ENCODE peak calls at places on chromosomes 13 and 19, in eight cellular contexts. One of them, this sample, is unnamed.

GRCh38 chr13:27559714-27560113 is 60.6 kb downstream of the LNX2 start:
- DNase-seq in tibial nerve: no peak
- DNase-seq in AG10803: no peak
- DNase-seq in IMR-90: no peak
- DNase-seq in hepatocyte: no peak
- DNase-seq in suprapubic skin: no peak
- DNase-seq in ovary: no peak
- DNase-seq in CD14-positive monocyte: no peak
- DNase-seq in this sample: no peak

GRCh38 chr13:20873348-20873747 is 29.2 kb downstream of the XPO4 start:
- DNase-seq in tibial nerve: no peak
- DNase-seq in ovary: no peak
- DNase-seq in AG10803: peak; percentile 40
- DNase-seq in IMR-90: peak; percentile 61
- DNase-seq in hepatocyte: no peak
- DNase-seq in CD14-positive monocyte: no peak
- DNase-seq in suprapubic skin: no peak
- DNase-seq in this sample: no peak

GRCh38 chr19:15671891-15672579 is 852 bp upstream of the CYP4F12 start:
- DNase-seq in hepatocyte: no peak
- DNase-seq in CD14-positive monocyte: no peak
- DNase-seq in IMR-90: no peak
- DNase-seq in tibial nerve: no peak
- DNase-seq in suprapubic skin: no peak
- DNase-seq in AG10803: no peak
- DNase-seq in ovary: no peak
- DNase-seq in this sample: no peak

GRCh38 chr13:106446011-106446410 is 89.5 kb downstream of the EFNB2 start:
- DNase-seq in hepatocyte: no peak
- DNase-seq in CD14-positive monocyte: no peak
- DNase-seq in suprapubic skin: no peak
- DNase-seq in ovary: no peak
- DNase-seq in AG10803: peak; percentile 58
- DNase-seq in tibial nerve: no peak
- DNase-seq in IMR-90: peak; percentile 65
- DNase-seq in this sample: no peak

GRCh38 chr13:39603424-39603947 is 493 bp upstream of the LHFPL6 start:
- DNase-seq in CD14-positive monocyte: no peak
- DNase-seq in hepatocyte: peak; percentile 35
- DNase-seq in tibial nerve: no peak
- DNase-seq in suprapubic skin: no peak
- DNase-seq in AG10803: peak; percentile 29
- DNase-seq in IMR-90: peak; percentile 24
- DNase-seq in ovary: peak; percentile 39
- DNase-seq in this sample: no peak

GRCh38 chr13:23928985-23929384 is 31.7 kb upstream of the C1QTNF9B start:
- DNase-seq in CD14-positive monocyte: no peak
- DNase-seq in hepatocyte: no peak
- DNase-seq in IMR-90: peak; percentile 90
- DNase-seq in ovary: no peak
- DNase-seq in AG10803: peak; percentile 69
- DNase-seq in tibial nerve: no peak
- DNase-seq in suprapubic skin: no peak
- DNase-seq in this sample: peak; percentile 27

GRCh38 chr13:37134411-37135041 is 29.1 kb upstream of the CSNK1A1L start:
- DNase-seq in CD14-positive monocyte: no peak
- DNase-seq in hepatocyte: peak; percentile 28
- DNase-seq in AG10803: peak; percentile 93
- DNase-seq in suprapubic skin: no peak
- DNase-seq in IMR-90: peak; percentile 90
- DNase-seq in ovary: no peak
- DNase-seq in tibial nerve: no peak
- DNase-seq in this sample: no peak

GRCh38 chr13:110137677-110138008 is 169.3 kb downstream of the COL4A1 start:
- DNase-seq in suprapubic skin: no peak
- DNase-seq in hepatocyte: peak; percentile 75
- DNase-seq in AG10803: peak; percentile 22
- DNase-seq in IMR-90: no peak
- DNase-seq in ovary: no peak
- DNase-seq in tibial nerve: no peak
- DNase-seq in CD14-positive monocyte: no peak
- DNase-seq in this sample: no peak

GRCh38 chr19:54551950-54552912 is 21.4 kb upstream of the LILRA2 start:
- DNase-seq in suprapubic skin: no peak
- DNase-seq in ovary: no peak
- DNase-seq in hepatocyte: no peak
- DNase-seq in CD14-positive monocyte: no peak
- DNase-seq in IMR-90: no peak
- DNase-seq in tibial nerve: no peak
- DNase-seq in AG10803: no peak
- DNase-seq in this sample: no peak

GRCh38 chr13:46516624-46517318 is 36.2 kb upstream of the LRCH1 start:
- DNase-seq in suprapubic skin: no peak
- DNase-seq in hepatocyte: peak; percentile 19
- DNase-seq in IMR-90: no peak
- DNase-seq in CD14-positive monocyte: no peak
- DNase-seq in AG10803: peak; percentile 17
- DNase-seq in ovary: no peak
- DNase-seq in tibial nerve: no peak
- DNase-seq in this sample: no peak

GRCh38 chr19:19460761-19461265 is 54.5 kb downstream of the TSSK6 start:
- DNase-seq in tibial nerve: peak; percentile 33
- DNase-seq in IMR-90: peak; percentile 30
- DNase-seq in AG10803: peak; percentile 49
- DNase-seq in suprapubic skin: peak; percentile 87
- DNase-seq in ovary: no peak
- DNase-seq in hepatocyte: no peak
- DNase-seq in CD14-positive monocyte: peak; percentile 81
- DNase-seq in this sample: no peak

GRCh38 chr13:80276371-80277289 is 64.3 kb downstream of the SPRY2 start:
- DNase-seq in suprapubic skin: no peak
- DNase-seq in AG10803: no peak
- DNase-seq in ovary: no peak
- DNase-seq in tibial nerve: no peak
- DNase-seq in hepatocyte: no peak
- DNase-seq in CD14-positive monocyte: peak; percentile 53
- DNase-seq in IMR-90: peak; percentile 23
- DNase-seq in this sample: no peak

GRCh38 chr13:108525867-108526266 is 103.5 kb upstream of the MYO16 start:
- DNase-seq in CD14-positive monocyte: no peak
- DNase-seq in ovary: no peak
- DNase-seq in suprapubic skin: no peak
- DNase-seq in tibial nerve: no peak
- DNase-seq in hepatocyte: no peak
- DNase-seq in AG10803: no peak
- DNase-seq in IMR-90: no peak
- DNase-seq in this sample: no peak

GRCh38 chr19:6503407-6504201 is 1.5 kb upstream of the TUBB4A start:
- DNase-seq in CD14-positive monocyte: no peak
- DNase-seq in AG10803: no peak
- DNase-seq in IMR-90: no peak
- DNase-seq in suprapubic skin: no peak
- DNase-seq in ovary: no peak
- DNase-seq in hepatocyte: no peak
- DNase-seq in tibial nerve: no peak
- DNase-seq in this sample: no peak

GRCh38 chr13:101624981-101625380 is 172.5 kb downstream of the ITGBL1 start:
- DNase-seq in CD14-positive monocyte: no peak
- DNase-seq in IMR-90: no peak
- DNase-seq in ovary: no peak
- DNase-seq in AG10803: no peak
- DNase-seq in hepatocyte: no peak
- DNase-seq in suprapubic skin: no peak
- DNase-seq in tibial nerve: no peak
- DNase-seq in this sample: no peak

GRCh38 chr13:46641274-46642081 is 88.5 kb downstream of the LRCH1 start:
- DNase-seq in CD14-positive monocyte: no peak
- DNase-seq in hepatocyte: no peak
- DNase-seq in tibial nerve: no peak
- DNase-seq in ovary: no peak
- DNase-seq in AG10803: no peak
- DNase-seq in IMR-90: no peak
- DNase-seq in suprapubic skin: no peak
- DNase-seq in this sample: no peak

GRCh38 chr19:46608178-46608577 is 7.0 kb downstream of the CALM3 start:
- DNase-seq in tibial nerve: peak; percentile 3
- DNase-seq in IMR-90: no peak
- DNase-seq in ovary: peak; percentile 22
- DNase-seq in suprapubic skin: no peak
- DNase-seq in hepatocyte: no peak
- DNase-seq in CD14-positive monocyte: no peak
- DNase-seq in AG10803: no peak
- DNase-seq in this sample: no peak

GRCh38 chr13:28601581-28601980 is 57.3 kb upstream of the POMP start:
- DNase-seq in CD14-positive monocyte: no peak
- DNase-seq in suprapubic skin: no peak
- DNase-seq in AG10803: no peak
- DNase-seq in IMR-90: no peak
- DNase-seq in tibial nerve: no peak
- DNase-seq in ovary: no peak
- DNase-seq in hepatocyte: no peak
- DNase-seq in this sample: no peak

GRCh38 chr19:48874309-48875135 is 2.3 kb downstream of the PPP1R15A start:
- DNase-seq in ovary: peak; percentile 50
- DNase-seq in tibial nerve: no peak
- DNase-seq in hepatocyte: no peak
- DNase-seq in suprapubic skin: no peak
- DNase-seq in CD14-positive monocyte: peak; percentile 84
- DNase-seq in IMR-90: peak; percentile 80
- DNase-seq in AG10803: peak; percentile 63
- DNase-seq in this sample: no peak

GRCh38 chr19:55156202-55157063 is 1.1 kb downstream of the TNNI3 start:
- DNase-seq in tibial nerve: no peak
- DNase-seq in CD14-positive monocyte: no peak
- DNase-seq in ovary: no peak
- DNase-seq in hepatocyte: peak; percentile 83
- DNase-seq in suprapubic skin: no peak
- DNase-seq in IMR-90: peak; percentile 44
- DNase-seq in AG10803: no peak
- DNase-seq in this sample: no peak

GRCh38 chr13:33518442-33518841 is 232.9 kb upstream of the STARD13 start:
- DNase-seq in IMR-90: no peak
- DNase-seq in AG10803: no peak
- DNase-seq in tibial nerve: no peak
- DNase-seq in hepatocyte: no peak
- DNase-seq in ovary: no peak
- DNase-seq in suprapubic skin: no peak
- DNase-seq in CD14-positive monocyte: no peak
- DNase-seq in this sample: no peak

DNA sequence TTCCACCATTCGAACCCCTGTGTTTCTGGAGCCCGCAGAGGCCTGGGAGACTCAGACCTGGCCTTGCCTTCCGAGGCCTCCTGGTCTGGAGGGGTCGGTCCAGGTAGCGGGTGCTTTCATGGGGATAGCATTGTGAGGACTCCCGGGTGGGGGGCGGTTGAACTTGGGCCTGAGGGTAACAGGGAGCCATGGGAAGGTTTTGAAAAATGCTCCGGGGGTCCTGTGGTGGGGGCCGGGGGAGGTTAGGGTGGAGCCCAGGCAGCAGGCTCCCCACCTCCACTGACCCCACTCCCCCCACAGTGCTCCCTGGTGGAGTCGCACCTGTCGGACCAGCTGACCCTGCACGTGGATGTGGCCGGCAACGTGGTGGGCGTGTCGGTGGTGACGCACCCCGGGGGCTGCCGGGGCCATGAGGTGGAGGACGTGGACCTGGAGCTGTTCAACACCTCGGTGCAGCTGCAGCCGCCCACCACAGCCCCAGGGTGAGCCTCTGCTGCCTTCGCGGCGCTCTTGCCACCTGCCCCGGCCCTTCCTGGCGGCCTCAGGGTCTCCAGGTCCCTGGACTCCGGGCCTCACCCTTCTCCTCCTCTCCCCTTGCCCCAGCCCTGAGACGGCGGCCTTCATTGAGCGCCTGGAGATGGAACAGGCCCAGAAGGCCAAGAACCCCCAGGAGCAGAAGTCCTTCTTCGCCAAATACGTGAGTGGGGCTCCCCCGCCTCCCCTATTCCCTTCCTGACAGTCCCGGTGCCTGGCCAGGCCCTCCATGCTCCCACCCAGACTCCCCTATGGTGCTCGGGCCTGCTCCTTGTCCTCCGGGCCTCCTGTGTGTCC is 3.8 kb upstream of the GARIN5A start:
- DNase-seq in AG10803: no peak
- DNase-seq in suprapubic skin: no peak
- DNase-seq in hepatocyte: no peak
- DNase-seq in ovary: no peak
- DNase-seq in CD14-positive monocyte: no peak
- DNase-seq in IMR-90: no peak
- DNase-seq in tibial nerve: no peak
- DNase-seq in this sample: no peak
- TF ChIP-seq CTCF in AG10803: no peak
- TF ChIP-seq CTCF in suprapubic skin: no peak
- TF ChIP-seq CTCF in hepatocyte: no peak
- TF ChIP-seq CTCF in ovary: no peak
- TF ChIP-seq CTCF in CD14-positive monocyte: no peak
- TF ChIP-seq CTCF in IMR-90: no peak
- TF ChIP-seq CTCF in tibial nerve: no peak
- TF ChIP-seq CTCF in this sample: no peak

GRCh38 chr19:29690842-29691241 is 24.2 kb downstream of the C19orf12 start:
- DNase-seq in ovary: no peak
- DNase-seq in IMR-90: peak; percentile 49
- DNase-seq in hepatocyte: no peak
- DNase-seq in tibial nerve: no peak
- DNase-seq in CD14-positive monocyte: no peak
- DNase-seq in AG10803: peak; percentile 30
- DNase-seq in suprapubic skin: no peak
- DNase-seq in this sample: no peak
- TF ChIP-seq CTCF in ovary: peak; percentile 19
- TF ChIP-seq CTCF in IMR-90: peak; percentile 53
- TF ChIP-seq CTCF in hepatocyte: no peak
- TF ChIP-seq CTCF in tibial nerve: no peak
- TF ChIP-seq CTCF in CD14-positive monocyte: peak; percentile 31
- TF ChIP-seq CTCF in AG10803: peak; percentile 38
- TF ChIP-seq CTCF in suprapubic skin: no peak
- TF ChIP-seq CTCF in this sample: peak; percentile 33

DNA sequence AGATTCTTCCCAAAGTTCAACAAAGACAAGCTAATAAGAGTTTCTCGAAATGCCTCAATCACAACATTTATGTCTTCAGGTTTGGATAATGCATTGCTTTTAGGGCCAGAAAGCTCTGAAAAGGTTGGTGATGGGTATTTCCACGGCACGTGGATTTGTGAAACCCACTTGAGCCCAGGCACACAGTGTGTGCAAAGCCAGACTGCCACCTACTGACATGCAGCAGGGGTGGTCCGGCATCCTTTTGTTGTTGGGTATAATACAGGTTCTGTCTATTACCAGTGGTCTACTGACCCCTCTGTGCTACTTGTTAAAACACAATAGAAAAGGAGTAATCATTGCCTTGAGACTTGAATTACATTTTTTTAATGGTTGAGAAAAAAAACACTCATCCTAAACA is 225.6 kb downstream of the RAP2A start:
- DNase-seq in IMR-90: peak; percentile 21
- DNase-seq in suprapubic skin: no peak
- DNase-seq in ovary: no peak
- DNase-seq in AG10803: peak; percentile 11
- DNase-seq in hepatocyte: peak; percentile 43
- DNase-seq in tibial nerve: no peak
- DNase-seq in CD14-positive monocyte: no peak
- DNase-seq in this sample: no peak
- TF ChIP-seq CTCF in IMR-90: peak; percentile 41
- TF ChIP-seq CTCF in suprapubic skin: no peak
- TF ChIP-seq CTCF in ovary: no peak
- TF ChIP-seq CTCF in AG10803: peak; percentile 37
- TF ChIP-seq CTCF in hepatocyte: peak; percentile 60
- TF ChIP-seq CTCF in tibial nerve: peak; percentile 27
- TF ChIP-seq CTCF in CD14-positive monocyte: no peak
- TF ChIP-seq CTCF in this sample: peak; percentile 26

GRCh38 chr13:94431569-94431968 is 47.9 kb downstream of the DCT start:
- DNase-seq in CD14-positive monocyte: no peak
- DNase-seq in tibial nerve: no peak
- DNase-seq in ovary: no peak
- DNase-seq in AG10803: peak; percentile 46
- DNase-seq in IMR-90: peak; percentile 17
- DNase-seq in suprapubic skin: no peak
- DNase-seq in hepatocyte: no peak
- DNase-seq in this sample: no peak
- TF ChIP-seq CTCF in CD14-positive monocyte: no peak
- TF ChIP-seq CTCF in tibial nerve: no peak
- TF ChIP-seq CTCF in ovary: no peak
- TF ChIP-seq CTCF in AG10803: peak; percentile 44
- TF ChIP-seq CTCF in IMR-90: peak; percentile 24
- TF ChIP-seq CTCF in suprapubic skin: no peak
- TF ChIP-seq CTCF in hepatocyte: peak; percentile 16
- TF ChIP-seq CTCF in this sample: no peak

This sample was measured in BJ.